ENCODE peak calls at places on chromosome 11, in ten cellular contexts. One of them, this sample, is unnamed.

GRCh38 chr11:102513869-102514268 is 16.7 kb downstream of the MMP7 start:
- DNase-seq in GM23338: no peak
- DNase-seq in endothelial cell: no peak
- DNase-seq in heart right ventricle: no peak
- DNase-seq in body of pancreas: peak; percentile 31
- DNase-seq in cardiac muscle cell: no peak
- DNase-seq in psoas muscle: peak; percentile 27
- DNase-seq in spleen: no peak
- DNase-seq in sigmoid colon: peak; percentile 96
- DNase-seq in CD14-positive monocyte: no peak
- DNase-seq in this sample: no peak

GRCh38 chr11:134355136-134355535 is 23.3 kb downstream of the GLB1L2 start:
- DNase-seq in heart right ventricle: no peak
- DNase-seq in CD14-positive monocyte: no peak
- DNase-seq in endothelial cell: no peak
- DNase-seq in GM23338: no peak
- DNase-seq in body of pancreas: no peak
- DNase-seq in sigmoid colon: no peak
- DNase-seq in psoas muscle: no peak
- DNase-seq in cardiac muscle cell: no peak
- DNase-seq in spleen: no peak
- DNase-seq in this sample: no peak

GRCh38 chr11:64251986-64252837 is 882 bp downstream of the PLCB3 start:
- DNase-seq in CD14-positive monocyte: no peak
- DNase-seq in body of pancreas: peak; percentile 59
- DNase-seq in GM23338: peak; percentile 66
- DNase-seq in psoas muscle: peak; percentile 52
- DNase-seq in sigmoid colon: peak; percentile 77
- DNase-seq in endothelial cell: peak; percentile 38
- DNase-seq in spleen: no peak
- DNase-seq in heart right ventricle: peak; percentile 60
- DNase-seq in cardiac muscle cell: no peak
- DNase-seq in this sample: no peak

GRCh38 chr11:120952503-120953229 is 71.2 kb upstream of the TBCEL start:
- DNase-seq in endothelial cell: peak; percentile 93
- DNase-seq in heart right ventricle: peak; percentile 81
- DNase-seq in psoas muscle: peak; percentile 72
- DNase-seq in GM23338: peak; percentile 93
- DNase-seq in sigmoid colon: peak; percentile 79
- DNase-seq in spleen: peak; percentile 84
- DNase-seq in body of pancreas: peak; percentile 72
- DNase-seq in cardiac muscle cell: peak; percentile 84
- DNase-seq in CD14-positive monocyte: peak; percentile 54
- DNase-seq in this sample: no peak

GRCh38 chr11:80637011-80637410 is 1196.2 kb upstream of the TENM4 start:
- DNase-seq in endothelial cell: no peak
- DNase-seq in cardiac muscle cell: no peak
- DNase-seq in spleen: no peak
- DNase-seq in body of pancreas: no peak
- DNase-seq in sigmoid colon: no peak
- DNase-seq in psoas muscle: no peak
- DNase-seq in GM23338: no peak
- DNase-seq in CD14-positive monocyte: no peak
- DNase-seq in heart right ventricle: no peak
- DNase-seq in this sample: no peak

GRCh38 chr11:823441-824291 is 4.1 kb upstream of the CRACR2B start:
- DNase-seq in heart right ventricle: no peak
- DNase-seq in CD14-positive monocyte: no peak
- DNase-seq in GM23338: no peak
- DNase-seq in body of pancreas: no peak
- DNase-seq in psoas muscle: no peak
- DNase-seq in sigmoid colon: no peak
- DNase-seq in spleen: peak; percentile 77
- DNase-seq in cardiac muscle cell: no peak
- DNase-seq in endothelial cell: no peak
- DNase-seq in this sample: no peak

GRCh38 chr11:109138200-109138599 is 283.8 kb upstream of the C11orf87 start:
- DNase-seq in cardiac muscle cell: no peak
- DNase-seq in sigmoid colon: no peak
- DNase-seq in heart right ventricle: no peak
- DNase-seq in GM23338: no peak
- DNase-seq in spleen: no peak
- DNase-seq in body of pancreas: no peak
- DNase-seq in endothelial cell: no peak
- DNase-seq in CD14-positive monocyte: no peak
- DNase-seq in psoas muscle: no peak
- DNase-seq in this sample: no peak

GRCh38 chr11:27229511-27230174 is 133.4 kb downstream of the CCDC34 start:
- DNase-seq in sigmoid colon: no peak
- DNase-seq in cardiac muscle cell: no peak
- DNase-seq in body of pancreas: no peak
- DNase-seq in GM23338: no peak
- DNase-seq in endothelial cell: no peak
- DNase-seq in CD14-positive monocyte: no peak
- DNase-seq in psoas muscle: no peak
- DNase-seq in heart right ventricle: no peak
- DNase-seq in spleen: no peak
- DNase-seq in this sample: no peak

GRCh38 chr11:82731691-82732277 is 1.9 kb downstream of the FAM181B start:
- DNase-seq in cardiac muscle cell: no peak
- DNase-seq in GM23338: peak; percentile 55
- DNase-seq in psoas muscle: no peak
- DNase-seq in CD14-positive monocyte: no peak
- DNase-seq in heart right ventricle: no peak
- DNase-seq in sigmoid colon: no peak
- DNase-seq in body of pancreas: no peak
- DNase-seq in endothelial cell: no peak
- DNase-seq in spleen: no peak
- DNase-seq in this sample: no peak

GRCh38 chr11:45184640-45185039 is 38.2 kb downstream of the PRDM11 start:
- DNase-seq in heart right ventricle: no peak
- DNase-seq in CD14-positive monocyte: no peak
- DNase-seq in sigmoid colon: no peak
- DNase-seq in GM23338: no peak
- DNase-seq in body of pancreas: no peak
- DNase-seq in spleen: no peak
- DNase-seq in endothelial cell: no peak
- DNase-seq in psoas muscle: no peak
- DNase-seq in cardiac muscle cell: no peak
- DNase-seq in this sample: no peak

GRCh38 chr11:45181595-45182550 is 35.4 kb downstream of the PRDM11 start:
- DNase-seq in psoas muscle: no peak
- DNase-seq in CD14-positive monocyte: no peak
- DNase-seq in GM23338: no peak
- DNase-seq in sigmoid colon: peak; percentile 67
- DNase-seq in cardiac muscle cell: no peak
- DNase-seq in body of pancreas: no peak
- DNase-seq in spleen: no peak
- DNase-seq in heart right ventricle: no peak
- DNase-seq in endothelial cell: peak; percentile 24
- DNase-seq in this sample: no peak

GRCh38 chr11:45180888-45181594 is 34.6 kb downstream of the PRDM11 start:
- DNase-seq in spleen: no peak
- DNase-seq in body of pancreas: peak; percentile 78
- DNase-seq in CD14-positive monocyte: peak; percentile 61
- DNase-seq in endothelial cell: peak; percentile 39
- DNase-seq in psoas muscle: peak; percentile 80
- DNase-seq in GM23338: peak; percentile 44
- DNase-seq in heart right ventricle: peak; percentile 54
- DNase-seq in sigmoid colon: peak; percentile 88
- DNase-seq in cardiac muscle cell: no peak
- DNase-seq in this sample: no peak

GRCh38 chr11:45185228-45185729 is 38.8 kb downstream of the PRDM11 start:
- DNase-seq in sigmoid colon: no peak
- DNase-seq in body of pancreas: no peak
- DNase-seq in spleen: no peak
- DNase-seq in GM23338: no peak
- DNase-seq in cardiac muscle cell: no peak
- DNase-seq in endothelial cell: no peak
- DNase-seq in heart right ventricle: no peak
- DNase-seq in psoas muscle: no peak
- DNase-seq in CD14-positive monocyte: no peak
- DNase-seq in this sample: no peak

GRCh38 chr11:45182902-45183301 is 36.5 kb downstream of the PRDM11 start:
- DNase-seq in heart right ventricle: no peak
- DNase-seq in psoas muscle: no peak
- DNase-seq in endothelial cell: peak; percentile 42
- DNase-seq in CD14-positive monocyte: no peak
- DNase-seq in cardiac muscle cell: peak; percentile 51
- DNase-seq in sigmoid colon: peak; percentile 65
- DNase-seq in body of pancreas: peak; percentile 57
- DNase-seq in GM23338: peak; percentile 81
- DNase-seq in spleen: no peak
- DNase-seq in this sample: no peak
- TF ChIP-seq CTCF in heart right ventricle: peak; percentile 59
- TF ChIP-seq CTCF in psoas muscle: peak; percentile 48
- TF ChIP-seq CTCF in endothelial cell: peak; percentile 53
- TF ChIP-seq CTCF in CD14-positive monocyte: peak; percentile 66
- TF ChIP-seq CTCF in cardiac muscle cell: peak; percentile 61
- TF ChIP-seq CTCF in sigmoid colon: peak; percentile 22
- TF ChIP-seq CTCF in body of pancreas: peak; percentile 38
- TF ChIP-seq CTCF in GM23338: peak; percentile 76
- TF ChIP-seq CTCF in spleen: peak; percentile 54
- TF ChIP-seq CTCF in this sample: peak; percentile 40

GRCh38 chr11:67408437-67409200 is 4.7 kb downstream of the TBC1D10C start:
- DNase-seq in CD14-positive monocyte: no peak
- DNase-seq in spleen: peak; percentile 79
- DNase-seq in sigmoid colon: no peak
- DNase-seq in endothelial cell: no peak
- DNase-seq in body of pancreas: no peak
- DNase-seq in psoas muscle: no peak
- DNase-seq in GM23338: no peak
- DNase-seq in cardiac muscle cell: no peak
- DNase-seq in heart right ventricle: no peak
- DNase-seq in this sample: no peak

GRCh38 chr11:67406420-67406968 is 2.6 kb downstream of the TBC1D10C start:
- DNase-seq in body of pancreas: no peak
- DNase-seq in GM23338: no peak
- DNase-seq in CD14-positive monocyte: no peak
- DNase-seq in sigmoid colon: no peak
- DNase-seq in heart right ventricle: no peak
- DNase-seq in psoas muscle: no peak
- DNase-seq in endothelial cell: no peak
- DNase-seq in cardiac muscle cell: no peak
- DNase-seq in spleen: no peak
- DNase-seq in this sample: no peak

GRCh38 chr11:67407700-67408163 is 3.8 kb downstream of the TBC1D10C start:
- DNase-seq in GM23338: no peak
- DNase-seq in sigmoid colon: no peak
- DNase-seq in CD14-positive monocyte: no peak
- DNase-seq in psoas muscle: no peak
- DNase-seq in endothelial cell: no peak
- DNase-seq in body of pancreas: no peak
- DNase-seq in heart right ventricle: no peak
- DNase-seq in spleen: no peak
- DNase-seq in cardiac muscle cell: no peak
- DNase-seq in this sample: no peak

GRCh38 chr11:67405688-67406339 is 1.9 kb downstream of the TBC1D10C start:
- DNase-seq in sigmoid colon: no peak
- DNase-seq in spleen: peak; percentile 79
- DNase-seq in heart right ventricle: no peak
- DNase-seq in endothelial cell: no peak
- DNase-seq in cardiac muscle cell: no peak
- DNase-seq in CD14-positive monocyte: no peak
- DNase-seq in body of pancreas: no peak
- DNase-seq in GM23338: no peak
- DNase-seq in psoas muscle: no peak
- DNase-seq in this sample: no peak

GRCh38 chr11:67406969-67407699 is 3.3 kb downstream of the TBC1D10C start:
- DNase-seq in sigmoid colon: no peak
- DNase-seq in GM23338: no peak
- DNase-seq in endothelial cell: no peak
- DNase-seq in psoas muscle: no peak
- DNase-seq in CD14-positive monocyte: no peak
- DNase-seq in heart right ventricle: no peak
- DNase-seq in cardiac muscle cell: no peak
- DNase-seq in spleen: peak; percentile 83
- DNase-seq in body of pancreas: no peak
- DNase-seq in this sample: no peak
- TF ChIP-seq CTCF in sigmoid colon: no peak
- TF ChIP-seq CTCF in GM23338: peak; percentile 10
- TF ChIP-seq CTCF in endothelial cell: no peak
- TF ChIP-seq CTCF in psoas muscle: no peak
- TF ChIP-seq CTCF in CD14-positive monocyte: no peak
- TF ChIP-seq CTCF in heart right ventricle: no peak
- TF ChIP-seq CTCF in cardiac muscle cell: no peak
- TF ChIP-seq CTCF in spleen: no peak
- TF ChIP-seq CTCF in body of pancreas: no peak
- TF ChIP-seq CTCF in this sample: no peak

DNA sequence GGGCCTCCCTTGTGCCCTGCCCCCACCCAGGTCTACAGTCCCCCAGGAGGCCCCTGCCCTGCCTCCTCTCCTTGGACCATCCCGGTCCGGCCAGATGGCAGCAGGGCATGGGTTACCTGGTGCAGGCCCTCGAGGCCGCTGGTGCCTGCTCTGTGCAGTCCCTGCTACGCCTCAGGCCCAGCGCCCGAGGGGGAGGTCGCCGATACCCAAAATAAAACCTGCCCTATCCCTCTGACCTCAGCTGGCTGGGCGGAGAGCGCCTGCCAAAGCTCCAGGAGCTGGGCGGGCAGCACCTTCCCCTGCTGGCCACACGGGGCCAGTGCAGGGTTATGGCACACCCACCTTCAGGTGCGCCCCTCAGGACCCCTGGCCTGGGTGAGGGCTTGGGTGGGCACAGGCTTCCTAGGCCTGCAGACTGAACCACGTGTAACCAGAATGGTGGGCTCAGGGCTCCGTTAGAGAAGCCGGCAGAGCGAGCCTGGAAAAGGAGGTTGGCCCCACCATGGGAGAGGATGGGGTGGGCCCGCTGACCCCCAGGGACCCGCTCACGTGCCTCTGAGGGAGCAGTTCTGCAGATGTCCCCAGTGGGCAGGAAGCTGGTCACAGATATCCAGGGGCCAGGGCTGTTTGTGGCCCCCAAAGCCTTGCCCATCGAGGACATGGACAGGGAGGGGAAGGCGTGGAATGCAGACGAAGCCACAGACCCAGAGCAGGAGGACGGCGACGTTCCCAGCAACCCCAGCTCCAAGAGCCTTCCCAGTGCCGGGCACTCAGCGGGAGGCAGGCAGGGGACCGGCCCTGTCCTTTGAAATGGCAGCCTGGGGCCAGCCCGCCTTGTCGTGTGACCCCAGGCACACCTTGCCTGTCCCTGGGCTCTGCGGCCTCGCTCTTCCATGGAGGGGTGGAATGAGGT is 1.7 kb upstream of the TNNT3 start:
- DNase-seq in endothelial cell: no peak
- DNase-seq in cardiac muscle cell: no peak
- DNase-seq in CD14-positive monocyte: peak; percentile 57
- DNase-seq in sigmoid colon: no peak
- DNase-seq in body of pancreas: peak; percentile 32
- DNase-seq in spleen: peak; percentile 85
- DNase-seq in psoas muscle: peak; percentile 59
- DNase-seq in GM23338: peak; percentile 59
- DNase-seq in heart right ventricle: no peak
- DNase-seq in this sample: no peak
- TF ChIP-seq CTCF in endothelial cell: peak; percentile 75
- TF ChIP-seq CTCF in cardiac muscle cell: peak; percentile 32
- TF ChIP-seq CTCF in CD14-positive monocyte: peak; percentile 88
- TF ChIP-seq CTCF in sigmoid colon: no peak
- TF ChIP-seq CTCF in body of pancreas: peak; percentile 53
- TF ChIP-seq CTCF in spleen: peak; percentile 69
- TF ChIP-seq CTCF in psoas muscle: peak; percentile 79
- TF ChIP-seq CTCF in GM23338: peak; percentile 71
- TF ChIP-seq CTCF in heart right ventricle: peak; percentile 71
- TF ChIP-seq CTCF in this sample: peak; percentile 18

GRCh38 chr11:60469723-60470122 is 14.1 kb downstream of the MS4A1 start:
- DNase-seq in CD14-positive monocyte: no peak
- DNase-seq in GM23338: no peak
- DNase-seq in cardiac muscle cell: no peak
- DNase-seq in endothelial cell: no peak
- DNase-seq in body of pancreas: no peak
- DNase-seq in psoas muscle: no peak
- DNase-seq in sigmoid colon: no peak
- DNase-seq in heart right ventricle: no peak
- DNase-seq in spleen: no peak
- DNase-seq in this sample: no peak
- TF ChIP-seq CTCF in CD14-positive monocyte: no peak
- TF ChIP-seq CTCF in GM23338: peak; percentile 25
- TF ChIP-seq CTCF in cardiac muscle cell: no peak
- TF ChIP-seq CTCF in endothelial cell: no peak
- TF ChIP-seq CTCF in body of pancreas: no peak
- TF ChIP-seq CTCF in psoas muscle: no peak
- TF ChIP-seq CTCF in sigmoid colon: no peak
- TF ChIP-seq CTCF in heart right ventricle: no peak
- TF ChIP-seq CTCF in spleen: no peak
- TF ChIP-seq CTCF in this sample: no peak